ENCODE peak calls at places on chromosome 6, in seven cellular contexts. N, S, K, Y, O, B and U are unnamed samples. For H3K4me1, the result is how much of the 10 kb centered on the place peaks cover.

GRCh38 chr6:160791981-160792418 is 90.0 kb downstream of the PLG start:
- DNase-seq in N (no peak), B (no peak), S (no peak), Y (no peak), O (peak), K (no peak), U (no peak)

GRCh38 chr6:2275207-2275891 is 29.9 kb upstream of the GMDS start:
- DNase-seq in Y (peak), O (no peak), K (no peak), S (peak), N (no peak), B (no peak), U (peak)

GRCh38 chr6:89035252-89036106 is 45.1 kb upstream of the PNRC1 start:
- DNase-seq in N (peak), Y (peak), K (peak), B (peak), S (peak), O (peak), U (peak)

GRCh38 chr6:110181131-110182027 is 1.2 kb downstream of the CDC40 start:
- DNase-seq in N (no peak), K (no peak), Y (peak), B (no peak), O (no peak), S (peak), U (no peak)

GRCh38 chr6:90217621-90218496 is 78.8 kb downstream of the BACH2 start:
- DNase-seq in N (peak), B (peak), O (peak), Y (no peak), S (peak), K (no peak), U (peak)

GRCh38 chr6:13613029-13613594 is 2.0 kb upstream of the NOL7 start:
- DNase-seq in Y (no peak), O (no peak), K (no peak), B (no peak), N (no peak), S (no peak), U (peak)

GRCh38 chr6:61886608-61887259 is 399.3 kb downstream of the KHDRBS2 start:
- DNase-seq in N (no peak), Y (peak), S (no peak), O (no peak), K (no peak), B (no peak), U (no peak)

GRCh38 chr6:34360556-34360955 is 31.9 kb downstream of the NUDT3 start:
- DNase-seq in K (no peak), Y (peak), N (no peak), O (no peak), S (peak), B (no peak), U (no peak)

GRCh38 chr6:46583711-46584110 is 68.9 kb downstream of the CYP39A1 start:
- DNase-seq in S (no peak), N (no peak), O (no peak), K (no peak), B (no peak), Y (no peak), U (no peak)

GRCh38 chr6:125984311-125984710 is 2.0 kb upstream of the TRMT11 start:
- DNase-seq in O (peak), S (peak), B (no peak), Y (peak), K (no peak), N (no peak), U (no peak)

GRCh38 chr6:109025639-109026038 is 69.0 kb downstream of the SESN1 start:
- DNase-seq in S (no peak), N (no peak), Y (no peak), K (no peak), O (no peak), B (no peak), U (no peak)

GRCh38 chr6:1832358-1832757 is 222.6 kb downstream of the FOXC1 start:
- DNase-seq in N (no peak), K (no peak), B (no peak), Y (no peak), S (no peak), O (no peak), U (no peak)

GRCh38 chr6:113651120-113651519 is 206.0 kb upstream of the MARCKS start:
- DNase-seq in O (no peak), Y (no peak), S (no peak), K (peak), N (no peak), B (no peak), U (no peak)

GRCh38 chr6:131183427-131184095 is 48.3 kb downstream of the AKAP7 start:
- DNase-seq in Y (no peak), N (no peak), S (no peak), K (no peak), O (no peak), B (no peak), U (no peak)

GRCh38 chr6:167212716-167213011 is 54.9 kb upstream of the GPR31 start:
- DNase-seq in Y (no peak), N (no peak), S (no peak), K (no peak), O (no peak), B (no peak), U (no peak)

GRCh38 chr6:133610271-133610840 is 278.6 kb upstream of the TCF21 start:
- DNase-seq in K (no peak), N (no peak), B (no peak), S (peak), Y (peak), O (peak), U (no peak)

GRCh38 chr6:145809211-145809610 is 5.4 kb downstream of the FBXO30 start:
- DNase-seq in Y (peak), N (no peak), B (no peak), O (no peak), S (no peak), K (no peak), U (no peak)

GRCh38 chr6:78589426-78589825 is 277.9 kb upstream of the IRAK1BP1 start:
- DNase-seq in Y (no peak), K (no peak), O (no peak), B (no peak), N (no peak), S (peak), U (no peak)

GRCh38 chr6:39084506-39084905 is 30.5 kb downstream of the SAYSD1 start:
- DNase-seq in N (no peak), Y (no peak), B (no peak), S (no peak), O (no peak), K (no peak), U (no peak)

GRCh38 chr6:112235956-112236355 is 18.4 kb downstream of the LAMA4 start:
- DNase-seq in O (no peak), Y (peak), S (peak), N (no peak), B (no peak), K (no peak), U (no peak)

GRCh38 chr6:112232845-112233256 is 21.5 kb downstream of the LAMA4 start:
- DNase-seq in O (no peak), S (peak), Y (peak), N (no peak), B (no peak), K (no peak), U (peak)

GRCh38 chr6:112231609-112232060 is 22.7 kb downstream of the LAMA4 start:
- DNase-seq in S (peak), O (no peak), K (no peak), N (no peak), B (no peak), Y (no peak), U (no peak)

GRCh38 chr6:112234596-112234995 is 19.8 kb downstream of the LAMA4 start:
- DNase-seq in B (no peak), N (no peak), K (no peak), S (peak), O (no peak), Y (no peak), U (no peak)

DNA sequence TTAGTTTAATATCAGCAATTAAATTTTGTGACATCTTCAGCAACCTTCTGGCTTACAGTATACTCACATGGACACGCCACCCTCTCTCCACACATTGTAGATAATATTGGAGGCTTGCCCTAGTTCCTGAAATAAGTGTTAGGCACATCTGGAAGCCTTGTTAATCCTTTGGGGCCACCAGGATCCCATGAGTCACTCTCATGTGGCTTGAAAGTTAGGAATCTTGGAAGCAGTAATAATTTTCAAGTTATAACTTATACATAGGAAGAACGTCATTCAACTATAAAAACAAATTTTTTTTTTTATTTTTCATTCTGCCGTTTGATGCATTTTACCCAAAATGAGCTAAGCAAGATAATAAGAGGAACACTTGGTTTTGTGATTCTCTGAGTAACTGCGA is 20.5 kb downstream of the LAMA4 start:
- DNase-seq in K (no peak), S (peak), B (no peak), O (no peak), Y (peak), N (no peak), U (no peak)
- H3K4me1 ChIP-seq in K (under half), S (half or more), B (half or more), O (under half), Y (under half), N (under half), U (under half)

GRCh38 chr6:142943746-142944125 is 1.2 kb downstream of the HIVEP2 start:
- DNase-seq in O (peak), Y (peak), B (no peak), S (peak), N (no peak), K (peak), U (peak)
- H3K4me1 ChIP-seq in O (under half), Y (under half), B (under half), S (under half), N (under half), K (under half), U (under half)

DNA sequence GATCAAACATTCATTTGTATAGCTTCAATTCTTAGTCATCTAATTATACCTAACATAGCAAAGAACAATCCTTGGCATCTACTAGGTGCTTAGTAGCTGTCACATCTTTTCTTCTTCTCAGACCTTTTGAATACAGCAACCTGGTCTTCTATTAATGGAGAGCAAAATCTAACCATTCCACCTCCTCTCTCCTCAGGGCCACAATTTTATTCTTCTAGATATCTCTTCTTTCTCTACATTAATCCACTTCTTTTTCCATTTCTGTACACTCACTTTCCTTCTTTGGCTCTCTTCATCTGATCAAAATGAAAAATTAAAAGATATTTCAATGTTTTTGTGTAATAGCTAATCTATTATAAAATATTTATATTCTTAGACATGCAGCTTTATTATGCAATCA is 9.0 kb upstream of the HLA-DOA start:
- DNase-seq in B (no peak), K (no peak), N (no peak), O (no peak), S (no peak), Y (no peak), U (no peak)
- H3K4me1 ChIP-seq in B (under half), K (under half), N (under half), O (under half), S (under half), Y (under half), U (under half)

DNA sequence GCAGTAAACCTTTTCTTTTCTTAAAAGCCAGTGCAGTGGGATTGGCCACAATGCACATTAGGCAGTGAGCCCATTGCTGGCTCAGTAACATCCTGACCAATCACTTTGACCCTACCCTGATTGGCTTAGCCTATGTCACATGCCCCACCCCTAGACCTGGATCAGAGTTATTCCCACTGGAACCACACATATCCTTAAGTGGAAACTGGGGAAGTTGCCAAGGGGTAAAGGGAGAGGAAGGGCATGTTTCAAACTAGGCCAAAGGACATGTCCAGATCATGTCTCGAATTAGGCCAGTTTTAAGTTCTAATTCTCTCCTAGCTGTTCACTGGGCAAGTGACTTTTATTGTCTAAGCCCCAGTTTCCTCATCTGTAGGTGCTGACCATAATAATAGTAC is 69.3 kb downstream of the LY86 start:
- DNase-seq in B (no peak), O (no peak), S (no peak), Y (no peak), N (no peak), K (no peak), U (no peak)
- H3K4me1 ChIP-seq in B (half or more), O (under half), S (under half), Y (under half), N (under half), K (under half), U (under half)